ENCODE peak calls at places on chromosomes 13 and 19, in eight cellular contexts. One of them, this sample, is unnamed.

GRCh38 chr19:43519436-43520088 is 7.4 kb downstream of the ETHE1 start:
- DNase-seq in heart left ventricle: peak
- DNase-seq in activated CD8-positive, alpha-beta T cell treated with anti-CD3 and anti-CD28 coated beads, Interleukin-2, amount 10 ng/mL, durations not matched to agents 7 days and 5 days: peak
- DNase-seq in naive thymus-derived CD8-positive, alpha-beta T cell: peak
- DNase-seq in ureter: peak
- DNase-seq in stimulated activated CD4-positive, alpha-beta T cell treated with anti-CD3 and anti-CD28 coated beads, Interleukin-15, amount 100 ng/mL, for 1 hour: peak
- DNase-seq in ELR: peak
- DNase-seq in activated CD4-positive, alpha-beta T cell treated with anti-CD3 and anti-CD28 coated beads, Interleukin-2, amount 50 U/mL, for 1 hour: peak
- DNase-seq in this sample: peak

GRCh38 chr13:109645831-109646230 is 140.6 kb downstream of the IRS2 start:
- DNase-seq in stimulated activated CD4-positive, alpha-beta T cell treated with anti-CD3 and anti-CD28 coated beads, Interleukin-15, amount 100 ng/mL, for 1 hour: no peak
- DNase-seq in activated CD8-positive, alpha-beta T cell treated with anti-CD3 and anti-CD28 coated beads, Interleukin-2, amount 10 ng/mL, durations not matched to agents 7 days and 5 days: no peak
- DNase-seq in activated CD4-positive, alpha-beta T cell treated with anti-CD3 and anti-CD28 coated beads, Interleukin-2, amount 50 U/mL, for 1 hour: no peak
- DNase-seq in heart left ventricle: no peak
- DNase-seq in ELR: no peak
- DNase-seq in ureter: no peak
- DNase-seq in naive thymus-derived CD8-positive, alpha-beta T cell: no peak
- DNase-seq in this sample: no peak

GRCh38 chr13:113545455-113545930 is 39.1 kb upstream of the TFDP1 start:
- DNase-seq in ureter: no peak
- DNase-seq in heart left ventricle: peak
- DNase-seq in stimulated activated CD4-positive, alpha-beta T cell treated with anti-CD3 and anti-CD28 coated beads, Interleukin-15, amount 100 ng/mL, for 1 hour: no peak
- DNase-seq in ELR: peak
- DNase-seq in activated CD8-positive, alpha-beta T cell treated with anti-CD3 and anti-CD28 coated beads, Interleukin-2, amount 10 ng/mL, durations not matched to agents 7 days and 5 days: no peak
- DNase-seq in activated CD4-positive, alpha-beta T cell treated with anti-CD3 and anti-CD28 coated beads, Interleukin-2, amount 50 U/mL, for 1 hour: no peak
- DNase-seq in naive thymus-derived CD8-positive, alpha-beta T cell: no peak
- DNase-seq in this sample: peak

GRCh38 chr13:23899555-23899954 is 2.3 kb upstream of the C1QTNF9B start:
- DNase-seq in naive thymus-derived CD8-positive, alpha-beta T cell: no peak
- DNase-seq in ELR: peak
- DNase-seq in activated CD4-positive, alpha-beta T cell treated with anti-CD3 and anti-CD28 coated beads, Interleukin-2, amount 50 U/mL, for 1 hour: peak
- DNase-seq in activated CD8-positive, alpha-beta T cell treated with anti-CD3 and anti-CD28 coated beads, Interleukin-2, amount 10 ng/mL, durations not matched to agents 7 days and 5 days: peak
- DNase-seq in stimulated activated CD4-positive, alpha-beta T cell treated with anti-CD3 and anti-CD28 coated beads, Interleukin-15, amount 100 ng/mL, for 1 hour: no peak
- DNase-seq in heart left ventricle: no peak
- DNase-seq in ureter: no peak
- DNase-seq in this sample: peak

GRCh38 chr19:39428309-39429112 is 7.2 kb downstream of the RPS16 start:
- DNase-seq in activated CD8-positive, alpha-beta T cell treated with anti-CD3 and anti-CD28 coated beads, Interleukin-2, amount 10 ng/mL, durations not matched to agents 7 days and 5 days: no peak
- DNase-seq in heart left ventricle: peak
- DNase-seq in activated CD4-positive, alpha-beta T cell treated with anti-CD3 and anti-CD28 coated beads, Interleukin-2, amount 50 U/mL, for 1 hour: no peak
- DNase-seq in ureter: no peak
- DNase-seq in ELR: peak
- DNase-seq in naive thymus-derived CD8-positive, alpha-beta T cell: no peak
- DNase-seq in stimulated activated CD4-positive, alpha-beta T cell treated with anti-CD3 and anti-CD28 coated beads, Interleukin-15, amount 100 ng/mL, for 1 hour: no peak
- DNase-seq in this sample: no peak

GRCh38 chr13:79679334-79679733 is 198.4 kb downstream of the NDFIP2 start:
- DNase-seq in ureter: peak
- DNase-seq in naive thymus-derived CD8-positive, alpha-beta T cell: no peak
- DNase-seq in activated CD4-positive, alpha-beta T cell treated with anti-CD3 and anti-CD28 coated beads, Interleukin-2, amount 50 U/mL, for 1 hour: no peak
- DNase-seq in stimulated activated CD4-positive, alpha-beta T cell treated with anti-CD3 and anti-CD28 coated beads, Interleukin-15, amount 100 ng/mL, for 1 hour: no peak
- DNase-seq in activated CD8-positive, alpha-beta T cell treated with anti-CD3 and anti-CD28 coated beads, Interleukin-2, amount 10 ng/mL, durations not matched to agents 7 days and 5 days: peak
- DNase-seq in heart left ventricle: peak
- DNase-seq in ELR: peak
- DNase-seq in this sample: peak

GRCh38 chr13:114022309-114022669 is 48.4 kb upstream of the C13orf46 start:
- DNase-seq in activated CD4-positive, alpha-beta T cell treated with anti-CD3 and anti-CD28 coated beads, Interleukin-2, amount 50 U/mL, for 1 hour: no peak
- DNase-seq in naive thymus-derived CD8-positive, alpha-beta T cell: no peak
- DNase-seq in ureter: no peak
- DNase-seq in stimulated activated CD4-positive, alpha-beta T cell treated with anti-CD3 and anti-CD28 coated beads, Interleukin-15, amount 100 ng/mL, for 1 hour: no peak
- DNase-seq in activated CD8-positive, alpha-beta T cell treated with anti-CD3 and anti-CD28 coated beads, Interleukin-2, amount 10 ng/mL, durations not matched to agents 7 days and 5 days: no peak
- DNase-seq in ELR: no peak
- DNase-seq in heart left ventricle: peak
- DNase-seq in this sample: no peak

GRCh38 chr13:50198508-50198907 is 183.3 kb downstream of the KCNRG start:
- DNase-seq in ureter: no peak
- DNase-seq in heart left ventricle: no peak
- DNase-seq in activated CD8-positive, alpha-beta T cell treated with anti-CD3 and anti-CD28 coated beads, Interleukin-2, amount 10 ng/mL, durations not matched to agents 7 days and 5 days: no peak
- DNase-seq in naive thymus-derived CD8-positive, alpha-beta T cell: no peak
- DNase-seq in activated CD4-positive, alpha-beta T cell treated with anti-CD3 and anti-CD28 coated beads, Interleukin-2, amount 50 U/mL, for 1 hour: no peak
- DNase-seq in stimulated activated CD4-positive, alpha-beta T cell treated with anti-CD3 and anti-CD28 coated beads, Interleukin-15, amount 100 ng/mL, for 1 hour: no peak
- DNase-seq in ELR: peak
- DNase-seq in this sample: no peak

GRCh38 chr19:28694812-28695211 is 518.1 kb downstream of the UQCRFS1 start:
- DNase-seq in ELR: peak
- DNase-seq in naive thymus-derived CD8-positive, alpha-beta T cell: no peak
- DNase-seq in stimulated activated CD4-positive, alpha-beta T cell treated with anti-CD3 and anti-CD28 coated beads, Interleukin-15, amount 100 ng/mL, for 1 hour: no peak
- DNase-seq in heart left ventricle: no peak
- DNase-seq in activated CD8-positive, alpha-beta T cell treated with anti-CD3 and anti-CD28 coated beads, Interleukin-2, amount 10 ng/mL, durations not matched to agents 7 days and 5 days: no peak
- DNase-seq in activated CD4-positive, alpha-beta T cell treated with anti-CD3 and anti-CD28 coated beads, Interleukin-2, amount 50 U/mL, for 1 hour: no peak
- DNase-seq in ureter: no peak
- DNase-seq in this sample: no peak

GRCh38 chr19:2556221-2557092 is 80.5 kb downstream of the GADD45B start:
- DNase-seq in stimulated activated CD4-positive, alpha-beta T cell treated with anti-CD3 and anti-CD28 coated beads, Interleukin-15, amount 100 ng/mL, for 1 hour: no peak
- DNase-seq in ELR: no peak
- DNase-seq in naive thymus-derived CD8-positive, alpha-beta T cell: no peak
- DNase-seq in ureter: no peak
- DNase-seq in activated CD4-positive, alpha-beta T cell treated with anti-CD3 and anti-CD28 coated beads, Interleukin-2, amount 50 U/mL, for 1 hour: no peak
- DNase-seq in activated CD8-positive, alpha-beta T cell treated with anti-CD3 and anti-CD28 coated beads, Interleukin-2, amount 10 ng/mL, durations not matched to agents 7 days and 5 days: no peak
- DNase-seq in heart left ventricle: peak
- DNase-seq in this sample: no peak

GRCh38 chr13:113216165-113217056 is 7.0 kb downstream of the CUL4A start:
- DNase-seq in naive thymus-derived CD8-positive, alpha-beta T cell: no peak
- DNase-seq in activated CD8-positive, alpha-beta T cell treated with anti-CD3 and anti-CD28 coated beads, Interleukin-2, amount 10 ng/mL, durations not matched to agents 7 days and 5 days: no peak
- DNase-seq in stimulated activated CD4-positive, alpha-beta T cell treated with anti-CD3 and anti-CD28 coated beads, Interleukin-15, amount 100 ng/mL, for 1 hour: no peak
- DNase-seq in heart left ventricle: peak
- DNase-seq in ELR: peak
- DNase-seq in ureter: no peak
- DNase-seq in activated CD4-positive, alpha-beta T cell treated with anti-CD3 and anti-CD28 coated beads, Interleukin-2, amount 50 U/mL, for 1 hour: no peak
- DNase-seq in this sample: no peak

GRCh38 chr19:34241513-34242337 is 12.6 kb upstream of the GARRE1 start:
- DNase-seq in ureter: peak
- DNase-seq in naive thymus-derived CD8-positive, alpha-beta T cell: no peak
- DNase-seq in stimulated activated CD4-positive, alpha-beta T cell treated with anti-CD3 and anti-CD28 coated beads, Interleukin-15, amount 100 ng/mL, for 1 hour: no peak
- DNase-seq in ELR: peak
- DNase-seq in activated CD8-positive, alpha-beta T cell treated with anti-CD3 and anti-CD28 coated beads, Interleukin-2, amount 10 ng/mL, durations not matched to agents 7 days and 5 days: peak
- DNase-seq in activated CD4-positive, alpha-beta T cell treated with anti-CD3 and anti-CD28 coated beads, Interleukin-2, amount 50 U/mL, for 1 hour: no peak
- DNase-seq in heart left ventricle: no peak
- DNase-seq in this sample: no peak

GRCh38 chr13:100125946-100126345 is 37.1 kb downstream of the PCCA start:
- DNase-seq in ureter: no peak
- DNase-seq in heart left ventricle: no peak
- DNase-seq in stimulated activated CD4-positive, alpha-beta T cell treated with anti-CD3 and anti-CD28 coated beads, Interleukin-15, amount 100 ng/mL, for 1 hour: no peak
- DNase-seq in activated CD8-positive, alpha-beta T cell treated with anti-CD3 and anti-CD28 coated beads, Interleukin-2, amount 10 ng/mL, durations not matched to agents 7 days and 5 days: no peak
- DNase-seq in activated CD4-positive, alpha-beta T cell treated with anti-CD3 and anti-CD28 coated beads, Interleukin-2, amount 50 U/mL, for 1 hour: no peak
- DNase-seq in naive thymus-derived CD8-positive, alpha-beta T cell: no peak
- DNase-seq in ELR: no peak
- DNase-seq in this sample: no peak

GRCh38 chr19:11096210-11096841 is 7.1 kb downstream of the LDLR start:
- DNase-seq in activated CD4-positive, alpha-beta T cell treated with anti-CD3 and anti-CD28 coated beads, Interleukin-2, amount 50 U/mL, for 1 hour: no peak
- DNase-seq in ELR: peak
- DNase-seq in naive thymus-derived CD8-positive, alpha-beta T cell: no peak
- DNase-seq in activated CD8-positive, alpha-beta T cell treated with anti-CD3 and anti-CD28 coated beads, Interleukin-2, amount 10 ng/mL, durations not matched to agents 7 days and 5 days: peak
- DNase-seq in stimulated activated CD4-positive, alpha-beta T cell treated with anti-CD3 and anti-CD28 coated beads, Interleukin-15, amount 100 ng/mL, for 1 hour: no peak
- DNase-seq in heart left ventricle: peak
- DNase-seq in ureter: no peak
- DNase-seq in this sample: no peak

GRCh38 chr19:48102870-48103751 is 7.5 kb downstream of the PLA2G4C start:
- DNase-seq in activated CD8-positive, alpha-beta T cell treated with anti-CD3 and anti-CD28 coated beads, Interleukin-2, amount 10 ng/mL, durations not matched to agents 7 days and 5 days: peak
- DNase-seq in ELR: peak
- DNase-seq in stimulated activated CD4-positive, alpha-beta T cell treated with anti-CD3 and anti-CD28 coated beads, Interleukin-15, amount 100 ng/mL, for 1 hour: no peak
- DNase-seq in heart left ventricle: no peak
- DNase-seq in activated CD4-positive, alpha-beta T cell treated with anti-CD3 and anti-CD28 coated beads, Interleukin-2, amount 50 U/mL, for 1 hour: peak
- DNase-seq in naive thymus-derived CD8-positive, alpha-beta T cell: no peak
- DNase-seq in ureter: no peak
- DNase-seq in this sample: no peak

GRCh38 chr19:28847468-28847867 is 365.5 kb downstream of the UQCRFS1 start:
- DNase-seq in ureter: no peak
- DNase-seq in stimulated activated CD4-positive, alpha-beta T cell treated with anti-CD3 and anti-CD28 coated beads, Interleukin-15, amount 100 ng/mL, for 1 hour: no peak
- DNase-seq in ELR: peak
- DNase-seq in heart left ventricle: no peak
- DNase-seq in activated CD8-positive, alpha-beta T cell treated with anti-CD3 and anti-CD28 coated beads, Interleukin-2, amount 10 ng/mL, durations not matched to agents 7 days and 5 days: no peak
- DNase-seq in naive thymus-derived CD8-positive, alpha-beta T cell: no peak
- DNase-seq in activated CD4-positive, alpha-beta T cell treated with anti-CD3 and anti-CD28 coated beads, Interleukin-2, amount 50 U/mL, for 1 hour: no peak
- DNase-seq in this sample: no peak

GRCh38 chr13:52827839-52828238 is 20.6 kb downstream of the PCDH8 start:
- DNase-seq in activated CD4-positive, alpha-beta T cell treated with anti-CD3 and anti-CD28 coated beads, Interleukin-2, amount 50 U/mL, for 1 hour: no peak
- DNase-seq in activated CD8-positive, alpha-beta T cell treated with anti-CD3 and anti-CD28 coated beads, Interleukin-2, amount 10 ng/mL, durations not matched to agents 7 days and 5 days: no peak
- DNase-seq in heart left ventricle: no peak
- DNase-seq in ureter: no peak
- DNase-seq in ELR: no peak
- DNase-seq in stimulated activated CD4-positive, alpha-beta T cell treated with anti-CD3 and anti-CD28 coated beads, Interleukin-15, amount 100 ng/mL, for 1 hour: no peak
- DNase-seq in naive thymus-derived CD8-positive, alpha-beta T cell: no peak
- DNase-seq in this sample: no peak

GRCh38 chr13:99390601-99391000 is 83.4 kb upstream of the GPR183 start:
- DNase-seq in stimulated activated CD4-positive, alpha-beta T cell treated with anti-CD3 and anti-CD28 coated beads, Interleukin-15, amount 100 ng/mL, for 1 hour: no peak
- DNase-seq in heart left ventricle: no peak
- DNase-seq in naive thymus-derived CD8-positive, alpha-beta T cell: no peak
- DNase-seq in activated CD8-positive, alpha-beta T cell treated with anti-CD3 and anti-CD28 coated beads, Interleukin-2, amount 10 ng/mL, durations not matched to agents 7 days and 5 days: no peak
- DNase-seq in activated CD4-positive, alpha-beta T cell treated with anti-CD3 and anti-CD28 coated beads, Interleukin-2, amount 50 U/mL, for 1 hour: no peak
- DNase-seq in ureter: no peak
- DNase-seq in ELR: no peak
- DNase-seq in this sample: no peak

GRCh38 chr13:39038569-39038898 is 278 bp downstream of the NHLRC3 start:
- DNase-seq in heart left ventricle: no peak
- DNase-seq in ELR: peak
- DNase-seq in ureter: peak
- DNase-seq in activated CD8-positive, alpha-beta T cell treated with anti-CD3 and anti-CD28 coated beads, Interleukin-2, amount 10 ng/mL, durations not matched to agents 7 days and 5 days: peak
- DNase-seq in naive thymus-derived CD8-positive, alpha-beta T cell: no peak
- DNase-seq in stimulated activated CD4-positive, alpha-beta T cell treated with anti-CD3 and anti-CD28 coated beads, Interleukin-15, amount 100 ng/mL, for 1 hour: peak
- DNase-seq in activated CD4-positive, alpha-beta T cell treated with anti-CD3 and anti-CD28 coated beads, Interleukin-2, amount 50 U/mL, for 1 hour: peak
- DNase-seq in this sample: peak

GRCh38 chr13:50838031-50838430 is 5.5 kb downstream of the DLEU7 start:
- DNase-seq in naive thymus-derived CD8-positive, alpha-beta T cell: no peak
- DNase-seq in stimulated activated CD4-positive, alpha-beta T cell treated with anti-CD3 and anti-CD28 coated beads, Interleukin-15, amount 100 ng/mL, for 1 hour: no peak
- DNase-seq in heart left ventricle: no peak
- DNase-seq in activated CD4-positive, alpha-beta T cell treated with anti-CD3 and anti-CD28 coated beads, Interleukin-2, amount 50 U/mL, for 1 hour: no peak
- DNase-seq in ELR: no peak
- DNase-seq in ureter: no peak
- DNase-seq in activated CD8-positive, alpha-beta T cell treated with anti-CD3 and anti-CD28 coated beads, Interleukin-2, amount 10 ng/mL, durations not matched to agents 7 days and 5 days: no peak
- DNase-seq in this sample: no peak

GRCh38 chr19:48963371-48964204 is 1.5 kb upstream of the FTL start:
- DNase-seq in ureter: peak
- DNase-seq in ELR: peak
- DNase-seq in activated CD4-positive, alpha-beta T cell treated with anti-CD3 and anti-CD28 coated beads, Interleukin-2, amount 50 U/mL, for 1 hour: peak
- DNase-seq in activated CD8-positive, alpha-beta T cell treated with anti-CD3 and anti-CD28 coated beads, Interleukin-2, amount 10 ng/mL, durations not matched to agents 7 days and 5 days: peak
- DNase-seq in naive thymus-derived CD8-positive, alpha-beta T cell: peak
- DNase-seq in heart left ventricle: peak
- DNase-seq in stimulated activated CD4-positive, alpha-beta T cell treated with anti-CD3 and anti-CD28 coated beads, Interleukin-15, amount 100 ng/mL, for 1 hour: peak
- DNase-seq in this sample: peak

GRCh38 chr19:53466726-53467125 is 807 bp upstream of the ZNF813 start:
- DNase-seq in activated CD4-positive, alpha-beta T cell treated with anti-CD3 and anti-CD28 coated beads, Interleukin-2, amount 50 U/mL, for 1 hour: no peak
- DNase-seq in stimulated activated CD4-positive, alpha-beta T cell treated with anti-CD3 and anti-CD28 coated beads, Interleukin-15, amount 100 ng/mL, for 1 hour: no peak
- DNase-seq in ELR: peak
- DNase-seq in naive thymus-derived CD8-positive, alpha-beta T cell: no peak
- DNase-seq in heart left ventricle: no peak
- DNase-seq in activated CD8-positive, alpha-beta T cell treated with anti-CD3 and anti-CD28 coated beads, Interleukin-2, amount 10 ng/mL, durations not matched to agents 7 days and 5 days: no peak
- DNase-seq in ureter: no peak
- DNase-seq in this sample: no peak

GRCh38 chr13:42602910-42603309 is 29.0 kb downstream of the TNFSF11 start:
- DNase-seq in stimulated activated CD4-positive, alpha-beta T cell treated with anti-CD3 and anti-CD28 coated beads, Interleukin-15, amount 100 ng/mL, for 1 hour: no peak
- DNase-seq in heart left ventricle: no peak
- DNase-seq in activated CD8-positive, alpha-beta T cell treated with anti-CD3 and anti-CD28 coated beads, Interleukin-2, amount 10 ng/mL, durations not matched to agents 7 days and 5 days: no peak
- DNase-seq in activated CD4-positive, alpha-beta T cell treated with anti-CD3 and anti-CD28 coated beads, Interleukin-2, amount 50 U/mL, for 1 hour: no peak
- DNase-seq in naive thymus-derived CD8-positive, alpha-beta T cell: no peak
- DNase-seq in ELR: no peak
- DNase-seq in ureter: no peak
- DNase-seq in this sample: no peak

GRCh38 chr13:43544011-43544410 is 242.8 kb downstream of the ENOX1 start:
- DNase-seq in activated CD4-positive, alpha-beta T cell treated with anti-CD3 and anti-CD28 coated beads, Interleukin-2, amount 50 U/mL, for 1 hour: no peak
- DNase-seq in activated CD8-positive, alpha-beta T cell treated with anti-CD3 and anti-CD28 coated beads, Interleukin-2, amount 10 ng/mL, durations not matched to agents 7 days and 5 days: no peak
- DNase-seq in stimulated activated CD4-positive, alpha-beta T cell treated with anti-CD3 and anti-CD28 coated beads, Interleukin-15, amount 100 ng/mL, for 1 hour: no peak
- DNase-seq in ELR: peak
- DNase-seq in ureter: no peak
- DNase-seq in naive thymus-derived CD8-positive, alpha-beta T cell: no peak
- DNase-seq in heart left ventricle: no peak
- DNase-seq in this sample: no peak

GRCh38 chr13:66675620-66676019 is 554.5 kb downstream of the PCDH9 start:
- DNase-seq in naive thymus-derived CD8-positive, alpha-beta T cell: no peak
- DNase-seq in stimulated activated CD4-positive, alpha-beta T cell treated with anti-CD3 and anti-CD28 coated beads, Interleukin-15, amount 100 ng/mL, for 1 hour: no peak
- DNase-seq in activated CD4-positive, alpha-beta T cell treated with anti-CD3 and anti-CD28 coated beads, Interleukin-2, amount 50 U/mL, for 1 hour: no peak
- DNase-seq in heart left ventricle: no peak
- DNase-seq in ELR: no peak
- DNase-seq in activated CD8-positive, alpha-beta T cell treated with anti-CD3 and anti-CD28 coated beads, Interleukin-2, amount 10 ng/mL, durations not matched to agents 7 days and 5 days: no peak
- DNase-seq in ureter: no peak
- DNase-seq in this sample: no peak

GRCh38 chr13:31012285-31013024 is 80.0 kb downstream of the TEX26 start:
- DNase-seq in naive thymus-derived CD8-positive, alpha-beta T cell: no peak
- DNase-seq in ELR: peak
- DNase-seq in heart left ventricle: no peak
- DNase-seq in activated CD4-positive, alpha-beta T cell treated with anti-CD3 and anti-CD28 coated beads, Interleukin-2, amount 50 U/mL, for 1 hour: no peak
- DNase-seq in ureter: no peak
- DNase-seq in activated CD8-positive, alpha-beta T cell treated with anti-CD3 and anti-CD28 coated beads, Interleukin-2, amount 10 ng/mL, durations not matched to agents 7 days and 5 days: no peak
- DNase-seq in stimulated activated CD4-positive, alpha-beta T cell treated with anti-CD3 and anti-CD28 coated beads, Interleukin-15, amount 100 ng/mL, for 1 hour: no peak
- DNase-seq in this sample: no peak

GRCh38 chr19:7658219-7658686 is 10.6 kb upstream of the RETN start:
- DNase-seq in ureter: no peak
- DNase-seq in activated CD8-positive, alpha-beta T cell treated with anti-CD3 and anti-CD28 coated beads, Interleukin-2, amount 10 ng/mL, durations not matched to agents 7 days and 5 days: peak
- DNase-seq in activated CD4-positive, alpha-beta T cell treated with anti-CD3 and anti-CD28 coated beads, Interleukin-2, amount 50 U/mL, for 1 hour: peak
- DNase-seq in naive thymus-derived CD8-positive, alpha-beta T cell: peak
- DNase-seq in stimulated activated CD4-positive, alpha-beta T cell treated with anti-CD3 and anti-CD28 coated beads, Interleukin-15, amount 100 ng/mL, for 1 hour: no peak
- DNase-seq in heart left ventricle: no peak
- DNase-seq in ELR: no peak
- DNase-seq in this sample: no peak

GRCh38 chr13:106561551-106562170 is 6.3 kb downstream of the ARGLU1 start:
- DNase-seq in activated CD4-positive, alpha-beta T cell treated with anti-CD3 and anti-CD28 coated beads, Interleukin-2, amount 50 U/mL, for 1 hour: peak
- DNase-seq in ureter: no peak
- DNase-seq in activated CD8-positive, alpha-beta T cell treated with anti-CD3 and anti-CD28 coated beads, Interleukin-2, amount 10 ng/mL, durations not matched to agents 7 days and 5 days: no peak
- DNase-seq in ELR: no peak
- DNase-seq in stimulated activated CD4-positive, alpha-beta T cell treated with anti-CD3 and anti-CD28 coated beads, Interleukin-15, amount 100 ng/mL, for 1 hour: peak
- DNase-seq in naive thymus-derived CD8-positive, alpha-beta T cell: no peak
- DNase-seq in heart left ventricle: no peak
- DNase-seq in this sample: no peak

GRCh38 chr13:46211116-46211515 is 612 bp upstream of the LRRC63 start:
- DNase-seq in ELR: peak
- DNase-seq in activated CD4-positive, alpha-beta T cell treated with anti-CD3 and anti-CD28 coated beads, Interleukin-2, amount 50 U/mL, for 1 hour: peak
- DNase-seq in ureter: no peak
- DNase-seq in naive thymus-derived CD8-positive, alpha-beta T cell: no peak
- DNase-seq in heart left ventricle: no peak
- DNase-seq in stimulated activated CD4-positive, alpha-beta T cell treated with anti-CD3 and anti-CD28 coated beads, Interleukin-15, amount 100 ng/mL, for 1 hour: no peak
- DNase-seq in activated CD8-positive, alpha-beta T cell treated with anti-CD3 and anti-CD28 coated beads, Interleukin-2, amount 10 ng/mL, durations not matched to agents 7 days and 5 days: peak
- DNase-seq in this sample: no peak

GRCh38 chr19:1102407-1103106 is 1.2 kb upstream of the GPX4 start:
- DNase-seq in ureter: peak
- DNase-seq in naive thymus-derived CD8-positive, alpha-beta T cell: no peak
- DNase-seq in heart left ventricle: no peak
- DNase-seq in activated CD8-positive, alpha-beta T cell treated with anti-CD3 and anti-CD28 coated beads, Interleukin-2, amount 10 ng/mL, durations not matched to agents 7 days and 5 days: peak
- DNase-seq in activated CD4-positive, alpha-beta T cell treated with anti-CD3 and anti-CD28 coated beads, Interleukin-2, amount 50 U/mL, for 1 hour: no peak
- DNase-seq in ELR: peak
- DNase-seq in stimulated activated CD4-positive, alpha-beta T cell treated with anti-CD3 and anti-CD28 coated beads, Interleukin-15, amount 100 ng/mL, for 1 hour: peak
- DNase-seq in this sample: no peak

GRCh38 chr19:30028992-30029343 is 86.9 kb downstream of the URI1 start:
- DNase-seq in activated CD8-positive, alpha-beta T cell treated with anti-CD3 and anti-CD28 coated beads, Interleukin-2, amount 10 ng/mL, durations not matched to agents 7 days and 5 days: no peak
- DNase-seq in ureter: no peak
- DNase-seq in stimulated activated CD4-positive, alpha-beta T cell treated with anti-CD3 and anti-CD28 coated beads, Interleukin-15, amount 100 ng/mL, for 1 hour: no peak
- DNase-seq in activated CD4-positive, alpha-beta T cell treated with anti-CD3 and anti-CD28 coated beads, Interleukin-2, amount 50 U/mL, for 1 hour: no peak
- DNase-seq in naive thymus-derived CD8-positive, alpha-beta T cell: no peak
- DNase-seq in heart left ventricle: no peak
- DNase-seq in ELR: no peak
- DNase-seq in this sample: no peak